ENCODE peak calls at places on chromosomes 12 and 14, in seven cellular contexts. B is body of pancreas; X is activated CD4-positive, alpha-beta T cell treated with anti-CD3 and anti-CD28 coated beads, Interleukin-2, amount 50 U/mL, for 24 hours; M is NCI-H2081; F is CMK; J is occipital lobe; D is transverse colon. G is an unnamed sample.
A peak's percentile ranks its signal among the peaks of the same experiment; 100 is the strongest.

GRCh38 chr12:19912996-19913395 is 455.3 kb upstream of the PDE3A start:
- DNase-seq in B (no peak), X (no peak), M (peak; percentile 3), F (no peak), J (no peak), D (peak; percentile 58), G (no peak)

GRCh38 chr14:31420013-31420318 is 384 bp downstream of the HEATR5A start:
- DNase-seq in B (peak; percentile 75), X (no peak), M (peak; percentile 34), F (no peak), J (peak; percentile 32), D (peak; percentile 84), G (no peak)

GRCh38 chr12:116276433-116277216 is 868 bp downstream of the MED13L start:
- DNase-seq in B (peak; percentile 73), X (peak; percentile 31), M (peak; percentile 72), F (no peak), J (peak; percentile 33), D (peak; percentile 76), G (peak; percentile 49)

GRCh38 chr12:58725400-58726105 is 194.8 kb downstream of the LRIG3 start:
- DNase-seq in B (no peak), X (no peak), M (no peak), F (no peak), J (no peak), D (no peak), G (no peak)

GRCh38 chr14:61950340-61950739 is 188.1 kb downstream of the SNAPC1 start:
- DNase-seq in B (no peak), X (no peak), M (no peak), F (no peak), J (no peak), D (no peak), G (peak; percentile 17)

GRCh38 chr14:71918955-71919354 is 13.3 kb upstream of the RGS6 start:
- DNase-seq in B (no peak), X (no peak), M (peak; percentile 4), F (no peak), J (no peak), D (no peak), G (no peak)

GRCh38 chr12:56998316-56998715 is 8.0 kb downstream of the ZBTB39 start:
- DNase-seq in B (no peak), X (no peak), M (no peak), F (no peak), J (no peak), D (no peak), G (no peak)

GRCh38 chr12:12273291-12273957 is 6.6 kb upstream of the LRP6 start:
- DNase-seq in B (no peak), X (no peak), M (no peak), F (no peak), J (no peak), D (no peak), G (no peak)

GRCh38 chr14:85534435-85534834 is 4.5 kb downstream of the FLRT2 start:
- DNase-seq in B (no peak), X (no peak), M (no peak), F (no peak), J (no peak), D (no peak), G (no peak)

GRCh38 chr14:105053421-105053820 is 11.8 kb downstream of the GPR132 start:
- DNase-seq in B (no peak), X (no peak), M (no peak), F (no peak), J (no peak), D (no peak), G (no peak)

GRCh38 chr14:86574026-86574777 is 1044.3 kb downstream of the FLRT2 start:
- DNase-seq in B (no peak), X (no peak), M (no peak), F (no peak), J (no peak), D (no peak), G (no peak)

GRCh38 chr14:101820283-101820798 is 58.8 kb downstream of the PPP2R5C start:
- DNase-seq in B (no peak), X (no peak), M (no peak), F (no peak), J (no peak), D (no peak), G (no peak)

GRCh38 chr14:105876829-105877228 is 350.4 kb downstream of the TMEM121 start:
- DNase-seq in B (peak; percentile 3), X (no peak), M (no peak), F (no peak), J (no peak), D (peak; percentile 4), G (no peak)

GRCh38 chr12:63875703-63876102 is 31.2 kb downstream of the SRGAP1 start:
- DNase-seq in B (no peak), X (no peak), M (no peak), F (no peak), J (no peak), D (no peak), G (no peak)

GRCh38 chr14:101813171-101813759 is 51.8 kb downstream of the PPP2R5C start:
- DNase-seq in B (no peak), X (no peak), M (no peak), F (no peak), J (no peak), D (peak; percentile 47), G (no peak)

GRCh38 chr14:35122696-35123387 is 490 bp downstream of the PRORP start:
- DNase-seq in B (no peak), X (no peak), M (peak; percentile 3), F (no peak), J (peak; percentile 39), D (no peak), G (no peak)

GRCh38 chr14:61588419-61588901 is 106.9 kb upstream of the HIF1A start:
- DNase-seq in B (peak; percentile 38), X (no peak), M (no peak), F (no peak), J (no peak), D (no peak), G (no peak)

GRCh38 chr12:116432321-116432750 is 126.8 kb upstream of the MAP1LC3B2 start:
- DNase-seq in B (no peak), X (no peak), M (no peak), F (no peak), J (no peak), D (no peak), G (peak; percentile 79)

GRCh38 chr12:108890208-108890607 is 10.3 kb downstream of the DAO start:
- DNase-seq in B (no peak), X (no peak), M (no peak), F (no peak), J (no peak), D (no peak), G (no peak)

GRCh38 chr14:79552778-79553177 is 658.5 kb downstream of the DIO2 start:
- DNase-seq in B (no peak), X (no peak), M (no peak), F (no peak), J (no peak), D (no peak), G (no peak)

GRCh38 chr14:75279153-75279738 is 618 bp downstream of the FOS start:
- DNase-seq in B (peak; percentile 68), X (no peak), M (peak; percentile 16), F (no peak), J (peak; percentile 61), D (peak; percentile 77), G (no peak)

GRCh38 chr12:82593143-82593542 is 93.6 kb upstream of the TMTC2 start:
- DNase-seq in B (no peak), X (no peak), M (no peak), F (no peak), J (no peak), D (no peak), G (no peak)

GRCh38 chr14:44613061-44613712 is 106.1 kb upstream of the FSCB start:
- DNase-seq in B (no peak), X (no peak), M (no peak), F (no peak), J (no peak), D (no peak), G (no peak)

GRCh38 chr12:104886418-104887401 is 71.4 kb downstream of the SLC41A2 start:
- DNase-seq in B (no peak), X (no peak), M (peak; percentile 70), F (no peak), J (no peak), D (no peak), G (peak; percentile 85)

GRCh38 chr12:59372971-59373370 is 222.9 kb upstream of the SLC16A7 start:
- DNase-seq in B (no peak), X (no peak), M (peak; percentile 3), F (no peak), J (no peak), D (no peak), G (no peak)

GRCh38 chr12:15662983-15663659 is 126.1 kb downstream of the EPS8 start:
- DNase-seq in B (no peak), X (no peak), M (no peak), F (no peak), J (no peak), D (no peak), G (no peak)